ENCODE peak calls at places on chromosome 19, in six cellular contexts. D is erythroblast, M is fibroblast of mammary gland, Y is posterior cingulate gyrus, A is heart right ventricle, E is cardiac muscle cell. Q is an unnamed sample.

GRCh38 chr19:1567116-1567847 is 843 bp downstream of the MEX3D start:
- DNase-seq in D (no peak), M (no peak), Y (no peak), A (no peak), E (peak), Q (no peak)

GRCh38 chr19:18915639-18916038 is 3.5 kb downstream of the COPE start:
- DNase-seq in D (peak), M (peak), Y (peak), A (no peak), E (peak), Q (no peak)

GRCh38 chr19:2127758-2128157 is 23.6 kb downstream of the AP3D1 start:
- DNase-seq in D (no peak), M (no peak), Y (no peak), A (peak), E (no peak), Q (no peak)

GRCh38 chr19:33906578-33907335 is 110.1 kb downstream of the KCTD15 start:
- DNase-seq in D (no peak), M (peak), Y (no peak), A (peak), E (peak), Q (no peak)

GRCh38 chr19:2261438-2262172 is 5.4 kb upstream of the JSRP1 start:
- DNase-seq in D (peak), M (peak), Y (no peak), A (no peak), E (peak), Q (peak)

GRCh38 chr19:37988758-37989635 is 82.0 kb downstream of the SIPA1L3 start:
- DNase-seq in D (no peak), M (no peak), Y (no peak), A (no peak), E (no peak), Q (no peak)

GRCh38 chr19:294341-294818 is 3.2 kb upstream of the PLPP2 start:
- DNase-seq in D (no peak), M (peak), Y (no peak), A (no peak), E (no peak), Q (no peak)

GRCh38 chr19:38667552-38668205 is 20.2 kb downstream of the ACTN4 start:
- DNase-seq in D (no peak), M (peak), Y (no peak), A (no peak), E (no peak), Q (no peak)

GRCh38 chr19:4238831-4239230 is 8.0 kb upstream of the YJU2 start:
- DNase-seq in D (no peak), M (no peak), Y (no peak), A (no peak), E (no peak), Q (no peak)